ENCODE peak calls at places on chromosomes 13 and 19, in ten cellular contexts. F is NCI-H1105; J is activated gamma-delta T cell treated with anti-CD3 and anti-CD28 coated beads, Interleukin-2, amount 50 U/mL, for 16 hours; Z is neural progenitor cell; O is stimulated activated CD4-positive, alpha-beta T cell treated with anti-CD3 and anti-CD28 coated beads, Interleukin-1b, Interleukin-23, amount 100 ng/mL, for 1 hour; X is IMR-90; W is NCI-H187; A is heart right ventricle; E is brain microvascular endothelial cell; B is hypothalamus. G is an unnamed sample.

GRCh38 chr19:47275866-47276461 is 1.3 kb downstream of the INAFM1 start:
- DNase-seq in B (no peak), J (no peak), W (no peak), A (peak), F (no peak), Z (no peak), X (peak), E (peak), O (no peak), G (no peak)

GRCh38 chr19:12639901-12640613 is 26.5 kb downstream of the MAN2B1 start:
- DNase-seq in W (no peak), B (peak), E (peak), Z (peak), O (peak), J (peak), F (peak), X (peak), A (peak), G (peak)

GRCh38 chr19:45769054-45769782 is at the start of gene SIX5:
- DNase-seq in E (peak), J (peak), B (peak), X (peak), W (peak), F (peak), Z (peak), A (peak), O (peak), G (peak)

GRCh38 chr13:44523176-44524017 is 52.7 kb downstream of the TSC22D1 start:
- DNase-seq in A (no peak), O (no peak), J (no peak), W (no peak), X (peak), E (peak), Z (no peak), F (no peak), B (no peak), G (no peak)

GRCh38 chr19:29263305-29264080 is 50.5 kb upstream of the UQCRFS1 start:
- DNase-seq in A (peak), W (peak), J (peak), B (peak), Z (peak), O (peak), F (peak), E (peak), X (peak), G (peak)

GRCh38 chr19:53808710-53809125 is 15.4 kb downstream of the NLRP12 start:
- DNase-seq in A (no peak), W (no peak), O (no peak), X (peak), J (no peak), B (no peak), F (no peak), E (peak), Z (peak), G (no peak)

GRCh38 chr19:43765109-43765876 is 10.5 kb upstream of the SMG9 start:
- DNase-seq in X (peak), Z (no peak), A (peak), F (no peak), J (peak), O (no peak), E (peak), B (no peak), W (no peak), G (no peak)

GRCh38 chr19:46963093-46963734 is 56.4 kb upstream of the NPAS1 start:
- DNase-seq in F (no peak), A (no peak), O (no peak), E (peak), Z (no peak), J (no peak), B (no peak), X (peak), W (no peak), G (no peak)

GRCh38 chr13:90926459-90926858 is 421.0 kb upstream of the MIR17HG start:
- DNase-seq in J (no peak), X (no peak), O (no peak), W (no peak), A (no peak), B (no peak), E (no peak), Z (no peak), F (no peak), G (no peak)

GRCh38 chr19:42051166-42052115 is 18.6 kb downstream of the GRIK5 start:
- DNase-seq in W (no peak), X (no peak), B (no peak), O (no peak), E (no peak), F (no peak), J (no peak), Z (no peak), A (no peak), G (no peak)

GRCh38 chr19:52398091-52398461 is 427 bp downstream of the ZNF528 start:
- DNase-seq in A (peak), E (peak), B (no peak), F (peak), O (no peak), W (no peak), Z (peak), J (no peak), X (peak), G (peak)

GRCh38 chr19:18157465-18158063 is 4.6 kb downstream of the PIK3R2 start:
- DNase-seq in E (no peak), J (no peak), X (no peak), W (peak), B (peak), A (no peak), Z (peak), O (no peak), F (peak), G (no peak)

GRCh38 chr13:85970727-85971126 is 171.5 kb upstream of the SLITRK6 start:
- DNase-seq in Z (no peak), W (no peak), A (no peak), F (no peak), B (no peak), J (no peak), X (no peak), O (no peak), E (no peak), G (no peak)

GRCh38 chr19:19721896-19722295 is 11.0 kb downstream of the ZNF14 start:
- DNase-seq in X (no peak), W (no peak), F (no peak), E (no peak), J (no peak), B (no peak), O (no peak), A (no peak), Z (no peak), G (no peak)

GRCh38 chr13:29922281-29922821 is 71.9 kb upstream of the UBL3 start:
- DNase-seq in Z (no peak), E (no peak), X (peak), B (no peak), W (no peak), O (no peak), F (no peak), A (no peak), J (no peak), G (no peak)

GRCh38 chr13:84658881-84659661 is 776.8 kb upstream of the SLITRK1 start:
- DNase-seq in F (no peak), Z (no peak), E (no peak), X (peak), A (no peak), B (no peak), J (no peak), O (no peak), W (no peak), G (no peak)

GRCh38 chr13:50914848-50915247 is 5.3 kb downstream of the RNASEH2B start:
- DNase-seq in X (peak), B (no peak), J (no peak), W (no peak), A (no peak), O (no peak), Z (no peak), F (no peak), E (peak), G (no peak)

GRCh38 chr19:40229484-40229883 is 3.0 kb upstream of the CCNP start:
- DNase-seq in W (no peak), Z (no peak), X (peak), E (peak), A (no peak), O (no peak), B (no peak), F (no peak), J (no peak), G (no peak)

GRCh38 chr19:38892841-38893240 is 6.6 kb downstream of the SIRT2 start:
- DNase-seq in B (no peak), X (no peak), O (no peak), A (no peak), F (no peak), E (no peak), Z (no peak), J (no peak), W (no peak), G (no peak)

GRCh38 chr13:100536643-100537180 is 51.9 kb downstream of the GGACT start:
- DNase-seq in X (no peak), F (no peak), Z (no peak), E (no peak), W (no peak), J (no peak), O (no peak), A (no peak), B (no peak), G (no peak)

GRCh38 chr19:2469102-2469914 is 6.6 kb upstream of the GADD45B start:
- DNase-seq in A (no peak), Z (no peak), X (peak), E (peak), B (no peak), O (no peak), J (no peak), F (no peak), W (no peak), G (no peak)

GRCh38 chr19:3547767-3548282 is 8.9 kb downstream of the TEKTIP1 start:
- DNase-seq in W (no peak), E (no peak), Z (no peak), O (no peak), J (no peak), A (no peak), X (no peak), F (no peak), B (no peak), G (no peak)

GRCh38 chr19:36182612-36183454 is 30.6 kb upstream of the COX7A1 start:
- DNase-seq in B (no peak), Z (peak), E (peak), O (no peak), J (no peak), X (peak), F (no peak), W (no peak), A (no peak), G (no peak)

GRCh38 chr19:42284641-42285341 is 15.7 kb downstream of the CIC start:
- DNase-seq in B (no peak), J (no peak), X (no peak), Z (peak), A (peak), E (no peak), W (no peak), O (no peak), F (no peak), G (no peak)

GRCh38 chr13:26529441-26529840 is 28.0 kb upstream of the WASF3 start:
- DNase-seq in W (no peak), O (no peak), J (no peak), X (peak), F (no peak), E (peak), Z (peak), A (peak), B (no peak), G (peak)